ENCODE peak calls at places on chromosomes 13 and 19, in six cellular contexts. One of them, this sample, is unnamed.

GRCh38 chr13:114013952-114014629 is 40.2 kb upstream of the C13orf46 start:
- DNase-seq in MM.1S: no peak
- DNase-seq in AG09309: no peak
- DNase-seq in ovary: no peak
- DNase-seq in epithelial cell of esophagus: no peak
- DNase-seq in cardiac muscle cell: no peak
- DNase-seq in this sample: no peak

GRCh38 chr13:112332727-112333126 is 43.4 kb upstream of the SPACA7 start:
- DNase-seq in MM.1S: no peak
- DNase-seq in AG09309: no peak
- DNase-seq in ovary: no peak
- DNase-seq in epithelial cell of esophagus: no peak
- DNase-seq in cardiac muscle cell: no peak
- DNase-seq in this sample: no peak

GRCh38 chr19:53308339-53308811 is 25.2 kb upstream of the ZNF845 start:
- DNase-seq in MM.1S: no peak
- DNase-seq in AG09309: no peak
- DNase-seq in ovary: peak
- DNase-seq in epithelial cell of esophagus: peak
- DNase-seq in cardiac muscle cell: peak
- DNase-seq in this sample: no peak

GRCh38 chr19:50191270-50191669 is 12.2 kb upstream of the MYH14 start:
- DNase-seq in MM.1S: no peak
- DNase-seq in AG09309: no peak
- DNase-seq in ovary: no peak
- DNase-seq in epithelial cell of esophagus: no peak
- DNase-seq in cardiac muscle cell: no peak
- DNase-seq in this sample: no peak

GRCh38 chr19:55112781-55113569 is 4.5 kb downstream of the PPP1R12C start:
- DNase-seq in MM.1S: no peak
- DNase-seq in AG09309: no peak
- DNase-seq in ovary: peak
- DNase-seq in epithelial cell of esophagus: no peak
- DNase-seq in cardiac muscle cell: no peak
- DNase-seq in this sample: no peak

GRCh38 chr19:20238025-20238623 is 71.1 kb downstream of the ZNF486 start:
- DNase-seq in MM.1S: peak
- DNase-seq in AG09309: peak
- DNase-seq in ovary: peak
- DNase-seq in epithelial cell of esophagus: peak
- DNase-seq in cardiac muscle cell: peak
- DNase-seq in this sample: no peak

GRCh38 chr13:76383671-76384461 is 502.3 kb downstream of the KCTD12 start:
- DNase-seq in MM.1S: no peak
- DNase-seq in AG09309: peak
- DNase-seq in ovary: peak
- DNase-seq in epithelial cell of esophagus: peak
- DNase-seq in cardiac muscle cell: peak
- DNase-seq in this sample: peak

GRCh38 chr19:3985643-3986259 is 488 bp upstream of the EEF2 start:
- DNase-seq in MM.1S: no peak
- DNase-seq in AG09309: no peak
- DNase-seq in ovary: no peak
- DNase-seq in epithelial cell of esophagus: no peak
- DNase-seq in cardiac muscle cell: no peak
- DNase-seq in this sample: no peak

GRCh38 chr19:36627057-36627456 is 21.9 kb downstream of the ZNF382 start:
- DNase-seq in MM.1S: no peak
- DNase-seq in AG09309: no peak
- DNase-seq in ovary: no peak
- DNase-seq in epithelial cell of esophagus: no peak
- DNase-seq in cardiac muscle cell: no peak
- DNase-seq in this sample: no peak

GRCh38 chr19:38417544-38418506 is 8.2 kb downstream of the RASGRP4 start:
- DNase-seq in MM.1S: no peak
- DNase-seq in AG09309: no peak
- DNase-seq in ovary: no peak
- DNase-seq in epithelial cell of esophagus: peak
- DNase-seq in cardiac muscle cell: peak
- DNase-seq in this sample: peak

GRCh38 chr19:40444181-40445005 is at the start of gene SERTAD3:
- DNase-seq in MM.1S: peak
- DNase-seq in AG09309: peak
- DNase-seq in ovary: peak
- DNase-seq in epithelial cell of esophagus: peak
- DNase-seq in cardiac muscle cell: peak
- DNase-seq in this sample: peak
- TF ChIP-seq CTCF in MM.1S: peak
- TF ChIP-seq CTCF in AG09309: no peak
- TF ChIP-seq CTCF in ovary: no peak
- TF ChIP-seq CTCF in epithelial cell of esophagus: no peak
- TF ChIP-seq CTCF in cardiac muscle cell: peak
- TF ChIP-seq CTCF in this sample: no peak

GRCh38 chr13:91776650-91777193 is 378.3 kb downstream of the GPC5 start:
- DNase-seq in MM.1S: no peak
- DNase-seq in AG09309: no peak
- DNase-seq in ovary: no peak
- DNase-seq in epithelial cell of esophagus: no peak
- DNase-seq in cardiac muscle cell: no peak
- DNase-seq in this sample: peak

GRCh38 chr13:91774397-91774796 is 376.0 kb downstream of the GPC5 start:
- DNase-seq in MM.1S: no peak
- DNase-seq in AG09309: no peak
- DNase-seq in ovary: no peak
- DNase-seq in epithelial cell of esophagus: no peak
- DNase-seq in cardiac muscle cell: no peak
- DNase-seq in this sample: no peak

DNA sequence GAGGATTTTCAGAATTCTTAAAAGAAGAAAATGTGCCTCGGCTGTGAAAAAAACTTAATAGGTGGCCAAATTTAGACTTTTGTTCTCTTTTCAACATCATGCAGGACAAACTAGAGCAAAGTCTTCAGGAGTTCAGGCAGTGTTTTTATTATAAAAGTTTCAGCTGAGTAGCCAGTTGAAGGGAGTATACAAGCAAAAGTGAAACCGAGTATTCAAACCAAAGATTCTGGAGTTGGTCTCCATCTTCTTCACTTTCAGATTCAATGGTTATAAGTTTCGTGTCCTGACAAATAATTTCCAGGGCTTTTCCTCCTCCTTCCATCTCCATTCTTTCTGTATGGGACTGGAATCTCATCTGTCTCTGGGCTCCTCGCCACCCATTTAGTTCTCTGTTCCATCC is 379.7 kb downstream of the GPC5 start:
- DNase-seq in MM.1S: peak
- DNase-seq in AG09309: no peak
- DNase-seq in ovary: no peak
- DNase-seq in epithelial cell of esophagus: no peak
- DNase-seq in cardiac muscle cell: no peak
- DNase-seq in this sample: no peak
- H3K4me3 ChIP-seq in MM.1S: peak
- H3K4me3 ChIP-seq in AG09309: no peak
- H3K4me3 ChIP-seq in ovary: no peak
- H3K4me3 ChIP-seq in epithelial cell of esophagus: no peak
- H3K4me3 ChIP-seq in cardiac muscle cell: no peak
- H3K4me3 ChIP-seq in this sample: peak

GRCh38 chr19:29478578-29479565 is 46.9 kb upstream of the VSTM2B start:
- DNase-seq in MM.1S: no peak
- DNase-seq in AG09309: no peak
- DNase-seq in ovary: no peak
- DNase-seq in epithelial cell of esophagus: no peak
- DNase-seq in cardiac muscle cell: no peak
- DNase-seq in this sample: no peak
- TF ChIP-seq CTCF in MM.1S: peak
- TF ChIP-seq CTCF in AG09309: peak
- TF ChIP-seq CTCF in ovary: no peak
- TF ChIP-seq CTCF in epithelial cell of esophagus: no peak
- TF ChIP-seq CTCF in cardiac muscle cell: peak
- TF ChIP-seq CTCF in this sample: peak

DNA sequence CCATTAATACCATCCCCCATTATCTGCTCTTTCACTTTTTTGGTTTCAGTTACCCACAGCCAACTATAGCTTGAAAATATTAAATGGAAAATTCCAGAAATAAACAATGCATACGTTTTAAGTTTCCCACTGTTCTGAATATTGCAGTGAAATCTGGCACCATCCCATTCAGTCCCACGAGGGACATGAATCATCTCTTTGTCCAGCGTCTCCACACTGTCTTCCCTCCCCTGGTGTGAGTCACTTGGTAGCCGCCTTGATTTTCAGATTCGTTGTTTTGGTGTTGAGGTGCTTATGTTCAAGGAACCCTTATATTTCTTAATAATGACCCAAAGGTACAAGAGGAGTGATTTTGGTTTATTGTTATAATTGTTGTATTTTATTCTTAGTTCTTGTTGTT is 246.1 kb downstream of the DCT start:
- DNase-seq in MM.1S: no peak
- DNase-seq in AG09309: peak
- DNase-seq in ovary: no peak
- DNase-seq in epithelial cell of esophagus: peak
- DNase-seq in cardiac muscle cell: peak
- DNase-seq in this sample: peak
- H3K4me3 ChIP-seq in MM.1S: no peak
- H3K4me3 ChIP-seq in AG09309: no peak
- H3K4me3 ChIP-seq in ovary: no peak
- H3K4me3 ChIP-seq in epithelial cell of esophagus: no peak
- H3K4me3 ChIP-seq in cardiac muscle cell: no peak
- H3K4me3 ChIP-seq in this sample: no peak

DNA sequence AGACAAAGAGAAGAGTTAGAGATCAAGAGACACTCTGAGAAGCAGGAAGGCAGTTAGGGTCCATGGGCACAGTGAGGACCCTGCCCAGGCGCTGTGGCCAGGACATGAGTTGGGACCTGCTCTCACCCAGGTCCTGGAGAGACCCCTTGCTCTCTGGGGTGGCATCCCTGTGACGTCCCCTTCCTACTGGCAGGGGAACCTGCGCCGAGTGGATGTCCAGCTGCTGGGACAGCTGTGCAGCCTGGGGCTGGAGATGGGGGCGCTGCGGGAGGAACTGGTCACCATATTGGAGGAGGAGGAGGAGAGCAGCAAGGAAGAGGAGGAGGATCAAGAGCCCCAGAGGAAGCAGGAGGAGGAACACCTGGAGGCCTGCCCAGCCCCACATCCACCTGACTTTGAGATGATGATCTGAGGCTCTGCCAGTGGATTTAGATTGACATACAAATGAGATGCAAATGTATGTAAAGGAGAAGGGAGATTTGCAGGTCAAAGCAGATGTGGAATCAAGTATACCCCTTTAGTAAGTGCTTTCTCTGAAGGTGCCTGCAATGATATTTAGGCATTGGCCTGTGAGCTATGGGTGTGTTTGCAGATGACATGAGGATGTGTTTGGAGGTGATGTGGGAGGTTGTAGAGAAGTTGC is 978 bp downstream of the ERICH4 start:
- DNase-seq in MM.1S: no peak
- DNase-seq in AG09309: no peak
- DNase-seq in ovary: peak
- DNase-seq in epithelial cell of esophagus: no peak
- DNase-seq in cardiac muscle cell: no peak
- DNase-seq in this sample: no peak
- TF ChIP-seq CTCF in MM.1S: no peak
- TF ChIP-seq CTCF in AG09309: no peak
- TF ChIP-seq CTCF in ovary: no peak
- TF ChIP-seq CTCF in epithelial cell of esophagus: no peak
- TF ChIP-seq CTCF in cardiac muscle cell: no peak
- TF ChIP-seq CTCF in this sample: no peak

This sample was measured in PC-3.